ENCODE peak calls at places on chromosomes 2 and 18, in nine cellular contexts. H is fibroblast of the aortic adventitia, V is glutamatergic neuron, X is uterus, L is gastrocnemius medialis, U is AG10803, J is hepatocyte, N is thoracic aorta, A is natural killer cell. D is an unnamed sample.

GRCh38 chr2:23534756-23535155 is 149.8 kb downstream of the KLHL29 start:
- DNase-seq in H (no peak), V (no peak), X (no peak), L (no peak), U (no peak), J (no peak), N (no peak), A (no peak), D (no peak)

GRCh38 chr2:176553685-176554106 is 284.5 kb downstream of the MTX2 start:
- DNase-seq in H (peak), V (peak), X (peak), L (peak), U (peak), J (peak), N (no peak), A (no peak), D (no peak)

GRCh38 chr2:68423966-68424650 is 43.0 kb downstream of the FBXO48 start:
- DNase-seq in H (no peak), V (no peak), X (no peak), L (no peak), U (no peak), J (no peak), N (no peak), A (no peak), D (no peak)

GRCh38 chr2:20223345-20224190 is 1.4 kb downstream of the SDC1 start:
- DNase-seq in H (peak), V (no peak), X (no peak), L (no peak), U (peak), J (peak), N (no peak), A (no peak), D (peak)

GRCh38 chr2:151842830-151843668 is 14.8 kb upstream of the ARL5A start:
- DNase-seq in H (no peak), V (no peak), X (no peak), L (no peak), U (no peak), J (no peak), N (no peak), A (no peak), D (no peak)

GRCh38 chr2:174717273-174717672 is 47.0 kb downstream of the CHRNA1 start:
- DNase-seq in H (no peak), V (no peak), X (no peak), L (no peak), U (peak), J (no peak), N (no peak), A (no peak), D (no peak)

GRCh38 chr2:190121971-190122370 is 59.4 kb upstream of the MSTN start:
- DNase-seq in H (peak), V (no peak), X (no peak), L (no peak), U (peak), J (no peak), N (no peak), A (no peak), D (no peak)

GRCh38 chr2:171172980-171173542 is 12.4 kb upstream of the TLK1 start:
- DNase-seq in H (no peak), V (no peak), X (no peak), L (no peak), U (peak), J (no peak), N (no peak), A (no peak), D (no peak)

GRCh38 chr18:71743634-71744033 is 800.5 kb downstream of the CBLN2 start:
- DNase-seq in H (no peak), V (no peak), X (no peak), L (no peak), U (no peak), J (no peak), N (no peak), A (no peak), D (no peak)

GRCh38 chr18:77054288-77054605 is 78.3 kb downstream of the MBP start:
- DNase-seq in H (no peak), V (no peak), X (no peak), L (no peak), U (no peak), J (no peak), N (no peak), A (no peak), D (no peak)

GRCh38 chr2:133411857-133412256 is 156.4 kb downstream of the NCKAP5 start:
- DNase-seq in H (no peak), V (no peak), X (no peak), L (no peak), U (no peak), J (no peak), N (no peak), A (no peak), D (no peak)

GRCh38 chr18:52716926-52717325 is 376.9 kb downstream of the DCC start:
- DNase-seq in H (no peak), V (no peak), X (no peak), L (no peak), U (peak), J (peak), N (no peak), A (no peak), D (peak)

GRCh38 chr18:8006979-8007378 is 439.9 kb downstream of the PTPRM start:
- DNase-seq in H (no peak), V (no peak), X (no peak), L (no peak), U (no peak), J (no peak), N (no peak), A (no peak), D (no peak)

GRCh38 chr2:119749405-119750066 is 10.2 kb upstream of the PTPN4 start:
- DNase-seq in H (peak), V (no peak), X (no peak), L (no peak), U (no peak), J (no peak), N (no peak), A (no peak), D (no peak)

GRCh38 chr18:10020176-10020575 is 106.4 kb downstream of the VAPA start:
- DNase-seq in H (no peak), V (no peak), X (no peak), L (no peak), U (peak), J (no peak), N (no peak), A (no peak), D (no peak)

GRCh38 chr2:114170070-114170469 is 272.4 kb upstream of the DPP10 start:
- DNase-seq in H (no peak), V (no peak), X (no peak), L (no peak), U (no peak), J (no peak), N (no peak), A (no peak), D (no peak)

GRCh38 chr2:232483923-232484627 is 3.6 kb downstream of the ECEL1 start:
- DNase-seq in H (no peak), V (no peak), X (no peak), L (no peak), U (no peak), J (no peak), N (no peak), A (no peak), D (no peak)

GRCh38 chr2:142189506-142189905 is 58.7 kb upstream of the LRP1B start:
- DNase-seq in H (no peak), V (no peak), X (no peak), L (no peak), U (no peak), J (no peak), N (no peak), A (no peak), D (no peak)

GRCh38 chr2:128377071-128377910 is 58.6 kb upstream of the HS6ST1 start:
- DNase-seq in H (no peak), V (no peak), X (no peak), L (no peak), U (no peak), J (no peak), N (no peak), A (no peak), D (no peak)

GRCh38 chr18:5900249-5900648 is 4.9 kb upstream of the TMEM200C start:
- DNase-seq in H (peak), V (no peak), X (no peak), L (no peak), U (no peak), J (peak), N (no peak), A (no peak), D (no peak)

GRCh38 chr18:27778441-27778840 is 398.5 kb downstream of the CDH2 start:
- DNase-seq in H (peak), V (no peak), X (no peak), L (no peak), U (peak), J (peak), N (no peak), A (no peak), D (no peak)

GRCh38 chr2:182915369-182916326 is 49.2 kb upstream of the FRZB start:
- DNase-seq in H (peak), V (no peak), X (no peak), L (peak), U (peak), J (peak), N (no peak), A (no peak), D (no peak)

GRCh38 chr2:26170795-26171194 is 2.1 kb upstream of the GAREM2 start:
- DNase-seq in H (no peak), V (no peak), X (no peak), L (no peak), U (no peak), J (no peak), N (no peak), A (no peak), D (no peak)

GRCh38 chr2:100470898-100471514 is 724 bp downstream of the NMS start:
- DNase-seq in H (peak), V (no peak), X (no peak), L (no peak), U (no peak), J (peak), N (no peak), A (no peak), D (peak)

GRCh38 chr2:1755436-1756191 is 11.3 kb upstream of the PXDN start:
- DNase-seq in H (peak), V (no peak), X (no peak), L (no peak), U (no peak), J (no peak), N (no peak), A (no peak), D (no peak)

GRCh38 chr18:22591231-22591630 is 173.5 kb upstream of the CTAGE1 start:
- DNase-seq in H (peak), V (no peak), X (no peak), L (no peak), U (no peak), J (no peak), N (no peak), A (no peak), D (no peak)

GRCh38 chr2:62785216-62785615 is 79.7 kb downstream of the EHBP1 start:
- DNase-seq in H (peak), V (no peak), X (no peak), L (no peak), U (no peak), J (no peak), N (no peak), A (no peak), D (no peak)

GRCh38 chr2:234003972-234004617 is 46.4 kb upstream of the SPP2 start:
- DNase-seq in H (peak), V (no peak), X (no peak), L (no peak), U (peak), J (no peak), N (no peak), A (no peak), D (no peak)

GRCh38 chr2:239213420-239214101 is 187.3 kb downstream of the HDAC4 start:
- DNase-seq in H (no peak), V (no peak), X (no peak), L (no peak), U (no peak), J (no peak), N (no peak), A (no peak), D (no peak)

GRCh38 chr2:54208364-54209240 is 47.4 kb downstream of the TSPYL6 start:
- DNase-seq in H (peak), V (no peak), X (no peak), L (no peak), U (peak), J (no peak), N (no peak), A (no peak), D (no peak)

GRCh38 chr2:182894174-182894573 is 27.7 kb upstream of the FRZB start:
- DNase-seq in H (peak), V (no peak), X (no peak), L (no peak), U (peak), J (no peak), N (no peak), A (no peak), D (no peak)

GRCh38 chr18:55228191-55228590 is 268.9 kb upstream of the CCDC68 start:
- DNase-seq in H (peak), V (no peak), X (no peak), L (no peak), U (peak), J (no peak), N (no peak), A (no peak), D (no peak)
- TF ChIP-seq CTCF in H (no peak), V (no peak), X (no peak), L (no peak), U (peak), J (no peak), N (no peak), A (no peak), D (no peak)

GRCh38 chr2:80292474-80292873 is 12.1 kb downstream of the LRRTM1 start:
- DNase-seq in H (no peak), V (no peak), X (no peak), L (no peak), U (no peak), J (no peak), N (no peak), A (no peak), D (no peak)

GRCh38 chr2:80293026-80293425 is 11.5 kb downstream of the LRRTM1 start:
- DNase-seq in H (no peak), V (no peak), X (no peak), L (no peak), U (no peak), J (no peak), N (no peak), A (no peak), D (no peak)

GRCh38 chr2:80288576-80288975 is 16.0 kb downstream of the LRRTM1 start:
- DNase-seq in H (peak), V (no peak), X (no peak), L (no peak), U (peak), J (peak), N (no peak), A (no peak), D (no peak)
- TF ChIP-seq CTCF in H (peak), V (no peak), X (no peak), L (no peak), U (peak), J (peak), N (no peak), A (no peak), D (no peak)

DNA sequence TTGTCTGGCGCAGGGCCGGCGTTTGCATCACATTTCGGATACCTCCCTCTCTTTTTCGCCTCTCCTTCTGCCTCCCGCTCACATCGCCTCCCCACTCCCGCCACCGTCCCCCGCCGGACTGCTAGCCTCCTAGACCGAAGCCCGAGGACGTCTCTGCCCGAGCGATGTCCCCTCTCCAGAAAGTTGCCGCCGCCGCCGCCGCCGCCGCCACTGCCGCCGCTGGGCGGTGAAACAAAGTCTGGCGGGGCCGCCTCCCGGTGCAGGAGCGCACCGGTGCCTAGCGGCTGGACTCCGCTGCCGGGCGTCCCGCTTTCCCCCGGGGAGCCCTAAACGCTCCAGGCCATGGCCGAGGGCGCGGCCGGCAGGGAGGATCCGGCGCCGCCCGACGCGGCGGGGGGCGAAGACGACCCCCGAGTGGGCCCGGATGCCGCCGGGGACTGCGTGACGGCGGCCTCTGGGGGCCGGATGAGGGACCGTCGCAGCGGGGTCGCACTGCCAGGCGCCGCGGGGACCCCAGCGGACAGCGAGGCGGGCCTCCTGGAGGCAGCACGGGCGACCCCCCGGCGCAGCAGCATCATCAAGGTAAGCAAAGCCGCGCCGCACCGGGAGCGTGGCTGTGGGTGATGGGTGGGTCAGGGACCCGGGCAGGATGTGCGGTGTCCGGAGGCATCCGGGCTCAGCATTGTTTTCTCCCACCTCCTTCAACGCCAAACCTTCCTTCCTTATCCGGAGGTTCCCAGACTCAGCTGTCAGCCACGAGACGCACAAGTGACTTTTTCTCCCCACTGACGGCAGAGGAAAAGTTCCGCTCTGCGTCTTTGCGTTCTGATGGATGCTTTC is 585 bp downstream of the PLCL1 start:
- DNase-seq in H (peak), V (peak), X (peak), L (peak), U (peak), J (peak), N (peak), A (no peak), D (peak)
- TF ChIP-seq CTCF in H (no peak), V (peak), X (peak), L (no peak), U (no peak), J (peak), N (peak), A (peak), D (peak)

DNA sequence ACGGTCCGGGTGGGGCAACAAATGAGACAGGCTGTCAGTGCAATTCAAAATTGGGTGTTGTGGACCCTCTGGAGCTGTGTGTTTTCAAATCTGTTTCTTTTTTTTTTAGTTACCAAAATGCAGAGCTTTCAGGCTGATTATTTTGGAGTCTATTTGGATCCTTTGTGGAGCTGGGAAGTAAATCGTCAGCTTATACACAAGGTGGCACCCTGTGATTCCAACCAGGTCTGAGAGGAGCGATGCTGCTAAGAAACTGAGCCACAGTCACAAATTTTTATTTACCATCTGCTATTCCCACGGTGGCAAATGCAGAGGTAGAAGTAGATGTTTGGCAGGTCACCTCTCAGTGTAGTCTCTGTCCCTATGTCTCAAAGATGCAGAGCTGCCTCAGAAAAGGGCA is 3.8 kb upstream of the EPC2 start:
- DNase-seq in H (peak), V (no peak), X (no peak), L (no peak), U (peak), J (no peak), N (no peak), A (no peak), D (no peak)
- TF ChIP-seq CTCF in H (peak), V (no peak), X (no peak), L (no peak), U (peak), J (peak), N (no peak), A (no peak), D (no peak)

DNA sequence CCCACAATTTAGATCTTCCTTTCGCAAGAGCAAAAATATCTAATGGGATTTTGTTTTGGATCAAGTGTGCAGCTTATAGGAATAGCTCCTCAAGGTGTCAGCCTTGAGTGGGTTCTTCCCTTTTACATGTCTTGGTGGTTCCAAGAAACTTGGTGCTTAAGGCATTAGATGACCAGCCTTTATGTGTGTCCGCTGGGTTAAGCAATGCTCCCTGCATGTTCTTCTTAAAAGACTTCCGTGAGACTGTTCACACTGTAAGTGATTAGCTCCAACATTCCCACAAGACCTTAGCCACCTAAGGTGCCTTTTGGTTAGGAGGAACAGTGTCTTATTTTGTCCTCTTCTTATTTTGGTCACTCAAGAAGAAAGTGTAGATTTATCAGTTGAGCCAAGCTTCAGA is 44.3 kb upstream of the GPR39 start:
- DNase-seq in H (no peak), V (no peak), X (no peak), L (no peak), U (no peak), J (no peak), N (no peak), A (no peak), D (no peak)
- TF ChIP-seq CTCF in H (no peak), V (no peak), X (no peak), L (no peak), U (no peak), J (no peak), N (no peak), A (no peak), D (no peak)

D was measured in neural crest cell.